ENCODE peak calls at places on chromosome 21, in nine cellular contexts. H is MG63, G is mesendoderm, V is GM06990, B is HFF-Myc, P is upper lobe of right lung, Y is tibial nerve, T is BJ, U is aorta. Q is an unnamed sample.

GRCh38 chr21:26581818-26582217 is 8.7 kb upstream of the CYYR1 start:
- DNase-seq in H (no peak), G (no peak), V (no peak), B (no peak), P (no peak), Y (no peak), T (no peak), U (no peak), Q (no peak)

GRCh38 chr21:42381347-42381984 is 14.4 kb downstream of the TMPRSS3 start:
- DNase-seq in H (no peak), G (peak; percentile 77), V (no peak), B (no peak), P (no peak), Y (no peak), T (no peak), U (no peak), Q (no peak)

GRCh38 chr21:42513151-42513984 is at the start of gene SLC37A1:
- DNase-seq in H (peak; percentile 39), G (no peak), V (peak; percentile 57), B (no peak), P (peak; percentile 79), Y (no peak), T (no peak), U (no peak), Q (no peak)

GRCh38 chr21:42578761-42579415 is 65.2 kb downstream of the SLC37A1 start:
- DNase-seq in H (no peak), G (no peak), V (no peak), B (no peak), P (peak; percentile 65), Y (no peak), T (no peak), U (peak; percentile 17), Q (no peak)

GRCh38 chr21:27771938-27772505 is 805.1 kb upstream of the ADAMTS5 start:
- DNase-seq in H (no peak), G (no peak), V (no peak), B (no peak), P (no peak), Y (no peak), T (no peak), U (no peak), Q (no peak)

GRCh38 chr21:37711294-37711844 is 204.9 kb downstream of the KCNJ6 start:
- DNase-seq in H (no peak), G (no peak), V (no peak), B (no peak), P (no peak), Y (no peak), T (no peak), U (no peak), Q (no peak)

GRCh38 chr21:36994501-36995189 is 11.9 kb upstream of the RIPPLY3 start:
- DNase-seq in H (no peak), G (peak; percentile 77), V (no peak), B (no peak), P (no peak), Y (no peak), T (no peak), U (no peak), Q (no peak)

GRCh38 chr21:42548687-42549406 is 35.2 kb downstream of the SLC37A1 start:
- DNase-seq in H (no peak), G (no peak), V (no peak), B (no peak), P (peak; percentile 40), Y (no peak), T (no peak), U (peak; percentile 24), Q (no peak)

GRCh38 chr21:26964379-26964778 is 2.5 kb downstream of the ADAMTS5 start:
- DNase-seq in H (peak; percentile 90), G (peak; percentile 96), V (no peak), B (no peak), P (no peak), Y (no peak), T (no peak), U (peak; percentile 68), Q (no peak)

GRCh38 chr21:43340491-43341348 is 86.2 kb downstream of the SIK1 start:
- DNase-seq in H (peak; percentile 67), G (peak; percentile 78), V (no peak), B (no peak), P (no peak), Y (no peak), T (no peak), U (no peak), Q (peak; percentile 89)

GRCh38 chr21:41901099-41901498 is 22.0 kb upstream of the PRDM15 start:
- DNase-seq in H (no peak), G (no peak), V (no peak), B (no peak), P (no peak), Y (no peak), T (no peak), U (no peak), Q (no peak)

GRCh38 chr21:42353623-42354022 is 2.8 kb upstream of the TFF2 start:
- DNase-seq in H (no peak), G (no peak), V (no peak), B (no peak), P (no peak), Y (no peak), T (no peak), U (no peak), Q (no peak)

GRCh38 chr21:16815228-16815627 is 697.6 kb upstream of the CXADR start:
- DNase-seq in H (no peak), G (peak; percentile 10), V (no peak), B (no peak), P (no peak), Y (no peak), T (no peak), U (no peak), Q (no peak)

GRCh38 chr21:15410853-15411252 is 318.9 kb upstream of the USP25 start:
- DNase-seq in H (no peak), G (no peak), V (no peak), B (no peak), P (no peak), Y (no peak), T (no peak), U (no peak), Q (no peak)

GRCh38 chr21:39804264-39804663 is 59.3 kb downstream of the IGSF5 start:
- DNase-seq in H (no peak), G (no peak), V (no peak), B (no peak), P (no peak), Y (no peak), T (no peak), U (no peak), Q (no peak)

GRCh38 chr21:39809936-39810335 is 57.3 kb upstream of the PCP4 start:
- DNase-seq in H (no peak), G (no peak), V (no peak), B (no peak), P (no peak), Y (no peak), T (no peak), U (no peak), Q (no peak)

GRCh38 chr21:39803393-39803792 is 58.4 kb downstream of the IGSF5 start:
- DNase-seq in H (no peak), G (no peak), V (no peak), B (no peak), P (no peak), Y (no peak), T (no peak), U (no peak), Q (no peak)

GRCh38 chr21:39805983-39806382 is 61.0 kb downstream of the IGSF5 start:
- DNase-seq in H (no peak), G (no peak), V (no peak), B (no peak), P (no peak), Y (no peak), T (no peak), U (no peak), Q (no peak)

GRCh38 chr21:39807738-39808137 is 59.5 kb upstream of the PCP4 start:
- DNase-seq in H (no peak), G (no peak), V (no peak), B (no peak), P (no peak), Y (no peak), T (no peak), U (no peak), Q (no peak)
- H3K4me3 ChIP-seq in H (no peak overlapping the region), G (no peak overlapping the region), V (no peak overlapping the region), B (no peak overlapping the region), P (no peak overlapping the region), Y (no peak overlapping the region), T (no peak overlapping the region), U (no peak overlapping the region), Q (no peak overlapping the region)

GRCh38 chr21:21295303-21295702 is 297.1 kb downstream of the NCAM2 start:
- DNase-seq in H (no peak), G (no peak), V (no peak), B (no peak), P (no peak), Y (no peak), T (no peak), U (no peak), Q (no peak)
- H3K4me3 ChIP-seq in H (no peak overlapping the region), G (no peak overlapping the region), V (no peak overlapping the region), B (no peak overlapping the region), P (no peak overlapping the region), Y (no peak overlapping the region), T (no peak overlapping the region), U (no peak overlapping the region), Q (no peak overlapping the region)

DNA sequence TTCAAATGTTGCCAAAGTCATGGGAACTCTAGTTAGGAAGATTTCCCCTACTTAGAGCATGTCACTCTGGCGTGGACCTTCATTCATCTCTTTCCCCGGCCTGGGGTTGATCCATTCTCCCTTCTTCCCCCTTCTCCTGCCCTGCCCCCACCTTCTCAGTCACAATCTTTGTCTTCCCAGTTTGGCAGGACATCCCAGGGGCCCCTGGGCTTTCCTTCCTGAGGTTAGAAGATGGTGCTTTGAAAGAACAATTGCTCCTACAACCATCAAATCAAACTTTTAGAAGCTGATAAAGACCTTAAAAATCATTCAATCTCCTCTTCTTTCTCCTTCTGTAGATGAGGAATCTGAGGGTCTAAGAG is 177.4 kb downstream of the CLIC6 start:
- DNase-seq in H (no peak), G (no peak), V (no peak), B (no peak), P (no peak), Y (no peak), T (no peak), U (no peak), Q (no peak)
- H3K4me3 ChIP-seq in H (no peak overlapping the region), G (no peak overlapping the region), V (no peak overlapping the region), B (no peak overlapping the region), P (no peak overlapping the region), Y (no peak overlapping the region), T (no peak overlapping the region), U (no peak overlapping the region), Q (no peak overlapping the region)

GRCh38 chr21:31396399-31396798 is 52.3 kb upstream of the TIAM1 start:
- DNase-seq in H (no peak), G (no peak), V (no peak), B (no peak), P (no peak), Y (no peak), T (no peak), U (no peak), Q (no peak)

GRCh38 chr21:31395268-31395667 is 51.2 kb upstream of the TIAM1 start:
- DNase-seq in H (no peak), G (no peak), V (no peak), B (no peak), P (no peak), Y (no peak), T (no peak), U (no peak), Q (no peak)

GRCh38 chr21:31397939-31398338 is 53.9 kb upstream of the TIAM1 start:
- DNase-seq in H (no peak), G (peak; percentile 73), V (no peak), B (no peak), P (no peak), Y (no peak), T (no peak), U (no peak), Q (no peak)

GRCh38 chr21:31397515-31397926 is 53.5 kb upstream of the TIAM1 start:
- DNase-seq in H (no peak), G (no peak), V (no peak), B (no peak), P (no peak), Y (no peak), T (no peak), U (no peak), Q (no peak)

GRCh38 chr21:31398574-31398973 is 54.5 kb upstream of the TIAM1 start:
- DNase-seq in H (no peak), G (no peak), V (no peak), B (no peak), P (no peak), Y (no peak), T (no peak), U (no peak), Q (no peak)
- H3K4me3 ChIP-seq in H (no peak overlapping the region), G (no peak overlapping the region), V (no peak overlapping the region), B (no peak overlapping the region), P (no peak overlapping the region), Y (no peak overlapping the region), T (no peak overlapping the region), U (no peak overlapping the region), Q (no peak overlapping the region)